ENCODE peak calls at places on chromosomes 4 and X, in ten cellular contexts. R is tibial artery; P is HFF-Myc; F is spleen; U is islet precursor cell; N is osteocyte; D is NCI-H524; J is stimulated activated CD4-positive, alpha-beta T cell treated with anti-CD3 and anti-CD28 coated beads, Interleukin-4, amount 100 ng/mL, for 48 hours; O is Right ventricle myocardium superior; Q is NCI-H774. G is an unnamed sample.

GRCh38 chr4:42404001-42404400 is 6.7 kb downstream of the SHISA3 start:
- DNase-seq in R (no peak), P (no peak), F (no peak), U (no peak), N (no peak), D (no peak), J (no peak), O (no peak), Q (no peak), G (peak; percentile 37)

GRCh38 chr4:83850435-83850834 is 314.5 kb downstream of the GPAT3 start:
- DNase-seq in R (no peak), P (no peak), F (no peak), U (peak; percentile 57), N (no peak), D (no peak), J (no peak), O (no peak), Q (no peak), G (peak; percentile 41)

GRCh38 chr4:153290134-153290533 is 54.4 kb upstream of the MND1 start:
- DNase-seq in R (no peak), P (no peak), F (no peak), U (no peak), N (no peak), D (no peak), J (no peak), O (no peak), Q (no peak), G (no peak)

GRCh38 chr4:10008208-10009005 is 12.9 kb downstream of the SLC2A9 start:
- DNase-seq in R (no peak), P (no peak), F (no peak), U (no peak), N (no peak), D (no peak), J (no peak), O (no peak), Q (peak; percentile 7), G (no peak)

GRCh38 chrX:30570505-30570904 is 7.1 kb downstream of the TASL start:
- DNase-seq in R (no peak), P (no peak), F (no peak), U (no peak), N (no peak), D (no peak), J (no peak), O (no peak), Q (peak; percentile 0), G (no peak)

GRCh38 chr4:76679691-76680090 is 218.3 kb downstream of the SOWAHB start:
- DNase-seq in R (no peak), P (no peak), F (no peak), U (no peak), N (no peak), D (no peak), J (no peak), O (no peak), Q (no peak), G (peak; percentile 72)

GRCh38 chr4:158622251-158622650 is 49.4 kb downstream of the C4orf46 start:
- DNase-seq in R (no peak), P (no peak), F (no peak), U (no peak), N (no peak), D (no peak), J (no peak), O (no peak), Q (no peak), G (no peak)

GRCh38 chr4:121118344-121118743 is 45.8 kb downstream of the TNIP3 start:
- DNase-seq in R (no peak), P (no peak), F (no peak), U (no peak), N (no peak), D (no peak), J (no peak), O (no peak), Q (no peak), G (no peak)

GRCh38 chr4:683982-684571 is 4.9 kb downstream of the SLC49A3 start:
- DNase-seq in R (peak; percentile 58), P (no peak), F (peak; percentile 86), U (peak; percentile 90), N (no peak), D (peak; percentile 68), J (no peak), O (peak; percentile 88), Q (peak; percentile 41), G (peak; percentile 82)

GRCh38 chrX:119755981-119756533 is 2.3 kb upstream of the SOWAHD start:
- DNase-seq in R (no peak), P (no peak), F (peak; percentile 76), U (no peak), N (no peak), D (no peak), J (no peak), O (no peak), Q (no peak), G (no peak)

GRCh38 chr4:181960384-181960783 is 282.8 kb upstream of the TENM3 start:
- DNase-seq in R (no peak), P (no peak), F (no peak), U (no peak), N (no peak), D (no peak), J (no peak), O (no peak), Q (no peak), G (no peak)

GRCh38 chr4:166842795-166843261 is 391.5 kb downstream of the SPOCK3 start:
- DNase-seq in R (no peak), P (no peak), F (peak; percentile 69), U (no peak), N (no peak), D (no peak), J (no peak), O (no peak), Q (no peak), G (no peak)

GRCh38 chr4:87188932-87189331 is 31.5 kb downstream of the KLHL8 start:
- DNase-seq in R (no peak), P (no peak), F (no peak), U (no peak), N (no peak), D (no peak), J (no peak), O (no peak), Q (no peak), G (no peak)

GRCh38 chr4:67871867-67872266 is 11.9 kb downstream of the TMPRSS11D start:
- DNase-seq in R (no peak), P (peak; percentile 39), F (no peak), U (no peak), N (no peak), D (no peak), J (no peak), O (no peak), Q (no peak), G (peak; percentile 44)

GRCh38 chrX:331145-331771 is 12.7 kb upstream of the GTPBP6 start:
- DNase-seq in R (no peak), P (no peak), F (peak; percentile 79), U (peak; percentile 83), N (no peak), D (no peak), J (no peak), O (peak; percentile 59), Q (no peak), G (no peak)

GRCh38 chr4:142598132-142598531 is 248.0 kb downstream of the INPP4B start:
- DNase-seq in R (no peak), P (no peak), F (no peak), U (no peak), N (no peak), D (no peak), J (no peak), O (no peak), Q (no peak), G (no peak)

GRCh38 chr4:2125831-2126230 is 66.7 kb downstream of the NAT8L start:
- DNase-seq in R (no peak), P (no peak), F (no peak), U (no peak), N (peak; percentile 80), D (no peak), J (no peak), O (no peak), Q (no peak), G (no peak)

GRCh38 chrX:69222103-69223090 is 57.1 kb upstream of the PJA1 start:
- DNase-seq in R (peak; percentile 56), P (peak; percentile 17), F (peak; percentile 85), U (peak; percentile 83), N (peak; percentile 90), D (peak; percentile 73), J (peak; percentile 71), O (peak; percentile 79), Q (no peak), G (peak; percentile 86)

GRCh38 chr4:25406081-25406692 is 29.1 kb downstream of the ANAPC4 start:
- DNase-seq in R (no peak), P (no peak), F (no peak), U (no peak), N (no peak), D (no peak), J (no peak), O (no peak), Q (no peak), G (no peak)

GRCh38 chrX:154353172-154353843 is 21.1 kb downstream of the FLNA start:
- DNase-seq in R (no peak), P (no peak), F (no peak), U (no peak), N (no peak), D (no peak), J (no peak), O (peak; percentile 9), Q (no peak), G (no peak)

GRCh38 chrX:15146515-15146914 is 123.4 kb downstream of the ASB9 start:
- DNase-seq in R (no peak), P (no peak), F (no peak), U (peak; percentile 54), N (no peak), D (peak; percentile 14), J (no peak), O (no peak), Q (no peak), G (peak; percentile 22)

GRCh38 chrX:150967786-150968185 is 15.3 kb upstream of the HMGB3 start:
- DNase-seq in R (no peak), P (no peak), F (no peak), U (no peak), N (no peak), D (no peak), J (no peak), O (no peak), Q (no peak), G (no peak)

GRCh38 chr4:186844059-186844681 is 120.5 kb upstream of the FAT1 start:
- DNase-seq in R (peak; percentile 50), P (no peak), F (no peak), U (no peak), N (no peak), D (no peak), J (no peak), O (peak; percentile 49), Q (no peak), G (peak; percentile 35)

GRCh38 chr4:142416121-142416520 is 430.0 kb downstream of the INPP4B start:
- DNase-seq in R (no peak), P (no peak), F (no peak), U (no peak), N (no peak), D (no peak), J (no peak), O (no peak), Q (no peak), G (no peak)

GRCh38 chrX:52576946-52577345 is 60.1 kb upstream of the XAGE1B start:
- DNase-seq in R (no peak), P (no peak), F (no peak), U (no peak), N (no peak), D (no peak), J (no peak), O (no peak), Q (no peak), G (peak; percentile 25)

GRCh38 chr4:38904090-38904666 is 36.6 kb downstream of the FAM114A1 start:
- DNase-seq in R (no peak), P (no peak), F (no peak), U (no peak), N (no peak), D (no peak), J (no peak), O (no peak), Q (no peak), G (no peak)

GRCh38 chr4:147518846-147519767 is 38.2 kb downstream of the EDNRA start:
- DNase-seq in R (peak; percentile 40), P (no peak), F (no peak), U (peak; percentile 68), N (no peak), D (no peak), J (peak; percentile 27), O (no peak), Q (peak; percentile 16), G (peak; percentile 79)

GRCh38 chr4:4415107-4415805 is 28.4 kb downstream of the NSG1 start:
- DNase-seq in R (no peak), P (no peak), F (peak; percentile 56), U (no peak), N (no peak), D (peak; percentile 19), J (no peak), O (no peak), Q (no peak), G (no peak)